ENCODE peak calls at places on chromosomes 2 and 18, in nine cellular contexts. One of them, this sample, is unnamed.

GRCh38 chr2:96489261-96489660 is 15.9 kb downstream of the NEURL3 start:
- DNase-seq in left lung: no peak
- DNase-seq in upper lobe of right lung: no peak
- DNase-seq in uterus: no peak
- DNase-seq in kidney: no peak
- DNase-seq in astrocyte of the spinal cord: no peak
- DNase-seq in mucosa of descending colon: no peak
- DNase-seq in AG04450: no peak
- DNase-seq in lung: no peak
- DNase-seq in this sample: no peak

GRCh38 chr2:176090870-176091269 is 1.7 kb upstream of the HOXD13 start:
- DNase-seq in left lung: no peak
- DNase-seq in upper lobe of right lung: no peak
- DNase-seq in uterus: no peak
- DNase-seq in kidney: no peak
- DNase-seq in astrocyte of the spinal cord: no peak
- DNase-seq in mucosa of descending colon: no peak
- DNase-seq in AG04450: no peak
- DNase-seq in lung: no peak
- DNase-seq in this sample: no peak

GRCh38 chr2:141187063-141187429 is 943.8 kb downstream of the LRP1B start:
- DNase-seq in left lung: no peak
- DNase-seq in upper lobe of right lung: no peak
- DNase-seq in uterus: no peak
- DNase-seq in kidney: no peak
- DNase-seq in astrocyte of the spinal cord: no peak
- DNase-seq in mucosa of descending colon: no peak
- DNase-seq in AG04450: peak
- DNase-seq in lung: no peak
- DNase-seq in this sample: no peak

GRCh38 chr2:3626817-3627499 is 31.0 kb upstream of the ALLC start:
- DNase-seq in left lung: peak
- DNase-seq in upper lobe of right lung: peak
- DNase-seq in uterus: peak
- DNase-seq in kidney: peak
- DNase-seq in astrocyte of the spinal cord: no peak
- DNase-seq in mucosa of descending colon: no peak
- DNase-seq in AG04450: no peak
- DNase-seq in lung: no peak
- DNase-seq in this sample: peak

GRCh38 chr2:214575030-214575949 is 164.4 kb downstream of the VWC2L start:
- DNase-seq in left lung: no peak
- DNase-seq in upper lobe of right lung: no peak
- DNase-seq in uterus: no peak
- DNase-seq in kidney: peak
- DNase-seq in astrocyte of the spinal cord: peak
- DNase-seq in mucosa of descending colon: no peak
- DNase-seq in AG04450: no peak
- DNase-seq in lung: no peak
- DNase-seq in this sample: no peak

GRCh38 chr18:37422116-37422515 is 143.5 kb downstream of the CELF4 start:
- DNase-seq in left lung: no peak
- DNase-seq in upper lobe of right lung: no peak
- DNase-seq in uterus: no peak
- DNase-seq in kidney: no peak
- DNase-seq in astrocyte of the spinal cord: no peak
- DNase-seq in mucosa of descending colon: no peak
- DNase-seq in AG04450: no peak
- DNase-seq in lung: no peak
- DNase-seq in this sample: no peak

GRCh38 chr2:64166637-64167420 is 22.6 kb upstream of the PELI1 start:
- DNase-seq in left lung: no peak
- DNase-seq in upper lobe of right lung: no peak
- DNase-seq in uterus: no peak
- DNase-seq in kidney: no peak
- DNase-seq in astrocyte of the spinal cord: peak
- DNase-seq in mucosa of descending colon: no peak
- DNase-seq in AG04450: no peak
- DNase-seq in lung: no peak
- DNase-seq in this sample: no peak

GRCh38 chr2:41116106-41116797 is 664.4 kb upstream of the SLC8A1 start:
- DNase-seq in left lung: no peak
- DNase-seq in upper lobe of right lung: no peak
- DNase-seq in uterus: no peak
- DNase-seq in kidney: no peak
- DNase-seq in astrocyte of the spinal cord: peak
- DNase-seq in mucosa of descending colon: no peak
- DNase-seq in AG04450: no peak
- DNase-seq in lung: no peak
- DNase-seq in this sample: no peak

GRCh38 chr2:161123531-161124030 is 36.6 kb upstream of the TANK start:
- DNase-seq in left lung: no peak
- DNase-seq in upper lobe of right lung: no peak
- DNase-seq in uterus: no peak
- DNase-seq in kidney: no peak
- DNase-seq in astrocyte of the spinal cord: no peak
- DNase-seq in mucosa of descending colon: peak
- DNase-seq in AG04450: no peak
- DNase-seq in lung: no peak
- DNase-seq in this sample: no peak

GRCh38 chr2:55627915-55628314 is 10.5 kb upstream of the PPP4R3B start:
- DNase-seq in left lung: no peak
- DNase-seq in upper lobe of right lung: no peak
- DNase-seq in uterus: no peak
- DNase-seq in kidney: no peak
- DNase-seq in astrocyte of the spinal cord: no peak
- DNase-seq in mucosa of descending colon: no peak
- DNase-seq in AG04450: no peak
- DNase-seq in lung: no peak
- DNase-seq in this sample: no peak

GRCh38 chr2:134396493-134396892 is 142.6 kb downstream of the MGAT5 start:
- DNase-seq in left lung: peak
- DNase-seq in upper lobe of right lung: no peak
- DNase-seq in uterus: no peak
- DNase-seq in kidney: no peak
- DNase-seq in astrocyte of the spinal cord: no peak
- DNase-seq in mucosa of descending colon: peak
- DNase-seq in AG04450: no peak
- DNase-seq in lung: no peak
- DNase-seq in this sample: no peak

GRCh38 chr18:31500161-31500688 is 2.2 kb downstream of the DSG2 start:
- DNase-seq in left lung: no peak
- DNase-seq in upper lobe of right lung: no peak
- DNase-seq in uterus: no peak
- DNase-seq in kidney: no peak
- DNase-seq in astrocyte of the spinal cord: no peak
- DNase-seq in mucosa of descending colon: peak
- DNase-seq in AG04450: no peak
- DNase-seq in lung: no peak
- DNase-seq in this sample: no peak

GRCh38 chr18:45324081-45324480 is 291.2 kb upstream of the SLC14A2 start:
- DNase-seq in left lung: no peak
- DNase-seq in upper lobe of right lung: no peak
- DNase-seq in uterus: no peak
- DNase-seq in kidney: no peak
- DNase-seq in astrocyte of the spinal cord: no peak
- DNase-seq in mucosa of descending colon: no peak
- DNase-seq in AG04450: no peak
- DNase-seq in lung: no peak
- DNase-seq in this sample: no peak

GRCh38 chr2:85578243-85579180 is 1.1 kb downstream of the VAMP8 start:
- DNase-seq in left lung: peak
- DNase-seq in upper lobe of right lung: peak
- DNase-seq in uterus: no peak
- DNase-seq in kidney: peak
- DNase-seq in astrocyte of the spinal cord: no peak
- DNase-seq in mucosa of descending colon: peak
- DNase-seq in AG04450: no peak
- DNase-seq in lung: peak
- DNase-seq in this sample: no peak

GRCh38 chr18:59268722-59269562 is 4.3 kb downstream of the RAX start:
- DNase-seq in left lung: peak
- DNase-seq in upper lobe of right lung: peak
- DNase-seq in uterus: no peak
- DNase-seq in kidney: peak
- DNase-seq in astrocyte of the spinal cord: no peak
- DNase-seq in mucosa of descending colon: peak
- DNase-seq in AG04450: no peak
- DNase-seq in lung: no peak
- DNase-seq in this sample: no peak
- H3K4me3 ChIP-seq in left lung: no peak
- H3K4me3 ChIP-seq in upper lobe of right lung: no peak
- H3K4me3 ChIP-seq in uterus: no peak
- H3K4me3 ChIP-seq in kidney: no peak
- H3K4me3 ChIP-seq in astrocyte of the spinal cord: no peak
- H3K4me3 ChIP-seq in mucosa of descending colon: no peak
- H3K4me3 ChIP-seq in AG04450: no peak
- H3K4me3 ChIP-seq in lung: no peak
- H3K4me3 ChIP-seq in this sample: no peak

DNA sequence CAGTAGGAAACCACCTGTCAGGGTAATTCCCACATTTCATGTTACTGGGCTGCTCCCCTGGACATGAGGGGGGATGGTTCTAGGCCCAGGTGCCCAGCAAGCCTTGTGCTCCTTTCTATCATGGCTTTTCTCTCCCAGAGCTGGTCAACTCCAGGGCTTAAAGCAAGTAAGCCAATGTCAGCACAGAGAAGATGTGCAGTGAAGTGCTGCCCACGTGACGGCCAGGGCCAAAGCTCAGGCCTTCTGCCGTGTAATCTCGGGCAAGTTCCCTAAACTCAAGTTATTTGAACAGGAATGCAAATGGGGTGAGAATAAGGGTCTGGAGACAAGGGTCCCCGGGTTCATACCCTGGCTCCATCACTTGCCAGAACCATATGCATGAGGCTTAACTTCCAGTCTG is 16.5 kb downstream of the SFXN5 start:
- DNase-seq in left lung: no peak
- DNase-seq in upper lobe of right lung: no peak
- DNase-seq in uterus: no peak
- DNase-seq in kidney: no peak
- DNase-seq in astrocyte of the spinal cord: no peak
- DNase-seq in mucosa of descending colon: no peak
- DNase-seq in AG04450: no peak
- DNase-seq in lung: no peak
- DNase-seq in this sample: no peak
- H3K4me3 ChIP-seq in left lung: no peak
- H3K4me3 ChIP-seq in upper lobe of right lung: no peak
- H3K4me3 ChIP-seq in uterus: no peak
- H3K4me3 ChIP-seq in kidney: no peak
- H3K4me3 ChIP-seq in astrocyte of the spinal cord: no peak
- H3K4me3 ChIP-seq in mucosa of descending colon: no peak
- H3K4me3 ChIP-seq in AG04450: no peak
- H3K4me3 ChIP-seq in lung: no peak
- H3K4me3 ChIP-seq in this sample: no peak

DNA sequence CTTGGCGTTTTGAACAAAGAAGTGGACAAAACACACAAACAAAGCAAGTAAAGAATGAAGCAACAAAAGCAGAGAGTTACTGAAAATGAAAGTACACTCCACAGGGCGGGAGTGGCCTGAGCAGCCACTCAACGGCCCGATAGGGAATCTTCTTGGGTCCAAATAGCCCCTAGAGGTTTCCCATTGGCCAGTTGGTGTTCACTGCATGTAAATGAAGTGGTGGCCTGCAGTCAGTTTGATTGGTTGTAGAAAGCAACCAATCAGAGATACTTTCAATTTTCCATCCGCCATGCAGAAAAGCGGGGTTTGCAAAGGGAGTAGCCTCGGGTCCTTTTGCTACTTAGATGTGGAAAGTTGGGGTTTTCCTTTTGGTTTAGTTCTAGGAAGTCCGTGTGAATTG is 31.6 kb downstream of the CYBRD1 start:
- DNase-seq in left lung: no peak
- DNase-seq in upper lobe of right lung: no peak
- DNase-seq in uterus: no peak
- DNase-seq in kidney: no peak
- DNase-seq in astrocyte of the spinal cord: peak
- DNase-seq in mucosa of descending colon: peak
- DNase-seq in AG04450: no peak
- DNase-seq in lung: no peak
- DNase-seq in this sample: no peak
- H3K4me3 ChIP-seq in left lung: no peak
- H3K4me3 ChIP-seq in upper lobe of right lung: no peak
- H3K4me3 ChIP-seq in uterus: no peak
- H3K4me3 ChIP-seq in kidney: no peak
- H3K4me3 ChIP-seq in astrocyte of the spinal cord: no peak
- H3K4me3 ChIP-seq in mucosa of descending colon: no peak
- H3K4me3 ChIP-seq in AG04450: no peak
- H3K4me3 ChIP-seq in lung: no peak
- H3K4me3 ChIP-seq in this sample: no peak

GRCh38 chr2:88006912-88007439 is 9.4 kb downstream of the RNU2-63P start:
- DNase-seq in left lung: peak
- DNase-seq in upper lobe of right lung: no peak
- DNase-seq in uterus: no peak
- DNase-seq in kidney: no peak
- DNase-seq in astrocyte of the spinal cord: no peak
- DNase-seq in mucosa of descending colon: no peak
- DNase-seq in AG04450: no peak
- DNase-seq in lung: no peak
- DNase-seq in this sample: no peak

GRCh38 chr2:88002359-88002707 is 14.0 kb downstream of the RNU2-63P start:
- DNase-seq in left lung: no peak
- DNase-seq in upper lobe of right lung: no peak
- DNase-seq in uterus: no peak
- DNase-seq in kidney: no peak
- DNase-seq in astrocyte of the spinal cord: no peak
- DNase-seq in mucosa of descending colon: no peak
- DNase-seq in AG04450: no peak
- DNase-seq in lung: no peak
- DNase-seq in this sample: no peak

GRCh38 chr2:88005776-88006175 is 10.6 kb downstream of the RNU2-63P start:
- DNase-seq in left lung: no peak
- DNase-seq in upper lobe of right lung: no peak
- DNase-seq in uterus: no peak
- DNase-seq in kidney: no peak
- DNase-seq in astrocyte of the spinal cord: no peak
- DNase-seq in mucosa of descending colon: no peak
- DNase-seq in AG04450: no peak
- DNase-seq in lung: no peak
- DNase-seq in this sample: no peak

DNA sequence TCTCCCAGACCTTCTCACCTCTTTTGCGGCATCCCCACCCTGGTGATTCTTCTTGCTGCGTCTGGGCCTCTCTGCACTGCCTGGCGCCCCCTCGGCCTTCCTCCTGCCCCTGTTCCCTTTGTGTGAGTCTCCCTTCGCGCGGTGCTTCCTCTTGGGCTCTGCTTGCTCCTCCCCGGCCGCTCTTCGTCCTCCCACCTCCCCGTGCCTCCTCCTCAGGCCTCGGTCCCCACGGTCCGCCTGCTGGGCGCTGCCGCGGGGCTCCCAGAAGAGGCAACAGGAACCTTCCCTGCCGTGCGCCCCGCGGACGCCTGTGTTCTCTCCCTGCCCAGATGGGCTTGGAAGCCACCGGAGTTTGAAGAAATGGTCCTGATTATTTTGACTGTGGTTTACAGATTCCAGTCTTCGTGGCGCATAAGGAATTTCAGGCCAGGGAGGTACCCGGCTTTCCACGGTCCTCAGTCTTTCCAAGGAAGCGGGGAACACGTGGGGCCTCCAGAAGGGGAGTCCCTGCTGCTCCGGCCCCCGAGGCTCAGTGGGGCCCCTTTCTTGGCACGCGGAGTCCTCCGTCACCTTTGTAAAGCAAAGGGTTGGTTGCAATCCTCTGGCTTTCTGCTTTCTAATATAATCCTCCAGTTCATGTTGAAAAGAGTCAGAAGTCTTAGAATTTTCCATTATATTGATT is 13.1 kb downstream of the RNU2-63P start:
- DNase-seq in left lung: peak
- DNase-seq in upper lobe of right lung: no peak
- DNase-seq in uterus: no peak
- DNase-seq in kidney: no peak
- DNase-seq in astrocyte of the spinal cord: peak
- DNase-seq in mucosa of descending colon: no peak
- DNase-seq in AG04450: no peak
- DNase-seq in lung: no peak
- DNase-seq in this sample: no peak
- H3K4me3 ChIP-seq in left lung: no peak
- H3K4me3 ChIP-seq in upper lobe of right lung: no peak
- H3K4me3 ChIP-seq in uterus: no peak
- H3K4me3 ChIP-seq in kidney: no peak
- H3K4me3 ChIP-seq in astrocyte of the spinal cord: peak
- H3K4me3 ChIP-seq in mucosa of descending colon: no peak
- H3K4me3 ChIP-seq in AG04450: no peak
- H3K4me3 ChIP-seq in lung: no peak
- H3K4me3 ChIP-seq in this sample: no peak

This sample was measured in vagina.